ENCODE peak calls at places on chromosomes 12 and 14, in eight cellular contexts. F is hypothalamus; O is HL-60; H is 8988T; G is stimulated activated CD8-positive, alpha-beta memory T cell treated with anti-CD3 and anti-CD28 coated beads, Interleukin-15, amount 100 ng/mL, for 1 hour; Y is CD4-positive, CD25-positive, alpha-beta regulatory T cell; T is lower lobe of right lung; J is CD8-positive, alpha-beta memory T cell. K is an unnamed sample.

GRCh38 chr12:121009744-121010143 is 6.5 kb downstream of the C12orf43 start:
- DNase-seq in O (peak), H (peak), G (no peak), T (no peak), J (no peak), F (no peak), Y (no peak), K (peak)

GRCh38 chr14:64294672-64295413 is 672 bp upstream of the ESR2 start:
- DNase-seq in F (peak), J (peak), Y (peak), H (peak), O (peak), T (peak), G (peak), K (peak)

GRCh38 chr14:69657961-69658360 is 46.6 kb downstream of the SUSD6 start:
- DNase-seq in H (no peak), O (no peak), J (no peak), G (no peak), Y (no peak), T (peak), F (no peak), K (peak)

GRCh38 chr12:49868449-49868848 is 25.5 kb upstream of the BCDIN3D start:
- DNase-seq in J (no peak), H (no peak), T (no peak), G (no peak), O (no peak), Y (no peak), F (no peak), K (no peak)

GRCh38 chr12:6072302-6072752 is 52.1 kb downstream of the VWF start:
- DNase-seq in G (no peak), J (no peak), F (no peak), T (no peak), H (no peak), O (no peak), Y (no peak), K (peak)

GRCh38 chr14:54209501-54210231 is 187.1 kb upstream of the CDKN3 start:
- DNase-seq in O (no peak), G (no peak), J (no peak), H (no peak), Y (no peak), T (no peak), F (no peak), K (peak)

GRCh38 chr12:53050426-53051057 is 677 bp downstream of the TNS2 start:
- DNase-seq in Y (no peak), T (no peak), F (no peak), O (no peak), H (no peak), J (no peak), G (no peak), K (no peak)

GRCh38 chr12:59678759-59679411 is 83.1 kb downstream of the SLC16A7 start:
- DNase-seq in F (no peak), O (no peak), H (no peak), G (no peak), Y (no peak), J (no peak), T (no peak), K (no peak)

GRCh38 chr12:79444089-79444488 is 246.7 kb downstream of the PAWR start:
- DNase-seq in J (no peak), F (no peak), T (no peak), Y (no peak), H (no peak), G (no peak), O (no peak), K (peak)

GRCh38 chr12:118103601-118104382 is at the start of gene VSIG10:
- DNase-seq in F (peak), J (peak), H (peak), Y (no peak), T (peak), O (peak), G (no peak), K (peak)

GRCh38 chr14:87334997-87335675 is 657.8 kb downstream of the GALC start:
- DNase-seq in O (no peak), H (no peak), F (no peak), T (no peak), J (no peak), G (no peak), Y (no peak), K (peak)

GRCh38 chr12:116054280-116054679 is 223.2 kb downstream of the MED13L start:
- DNase-seq in F (no peak), T (no peak), Y (no peak), O (no peak), G (no peak), J (no peak), H (no peak), K (no peak)

GRCh38 chr12:116423053-116423452 is 136.1 kb upstream of the MAP1LC3B2 start:
- DNase-seq in G (no peak), F (no peak), J (no peak), H (no peak), T (no peak), Y (no peak), O (no peak), K (peak)

GRCh38 chr14:50943261-50943942 is 881 bp downstream of the PYGL start:
- DNase-seq in O (no peak), F (no peak), Y (no peak), H (peak), J (no peak), G (no peak), T (peak), K (peak)

GRCh38 chr14:33414041-33414440 is 475.4 kb downstream of the NPAS3 start:
- DNase-seq in F (no peak), Y (no peak), T (no peak), G (no peak), H (no peak), J (no peak), O (peak), K (no peak)

GRCh38 chr12:131085125-131085815 is 131.6 kb downstream of the ADGRD1 start:
- DNase-seq in H (no peak), J (no peak), O (no peak), Y (no peak), T (peak), F (no peak), G (no peak), K (no peak)

GRCh38 chr12:53989227-53990113 is 4.5 kb downstream of the HOXC10 start:
- DNase-seq in O (peak), H (peak), F (no peak), G (no peak), T (no peak), J (no peak), Y (no peak), K (peak)

GRCh38 chr14:49969961-49970360 is 77.1 kb downstream of the ARF6 start:
- DNase-seq in Y (no peak), H (no peak), G (no peak), F (no peak), O (no peak), T (no peak), J (no peak), K (no peak)

GRCh38 chr12:63319386-63319785 is 168.4 kb upstream of the AVPR1A start:
- DNase-seq in H (no peak), T (no peak), G (no peak), F (no peak), O (no peak), J (no peak), Y (no peak), K (peak)

GRCh38 chr12:124394462-124395128 is 99.7 kb downstream of the RFLNA start:
- DNase-seq in F (no peak), Y (no peak), T (no peak), O (no peak), G (no peak), H (no peak), J (no peak), K (no peak)

K was measured in fibroblast of lung.